ENCODE peak calls at places on chromosomes 11 and 22, in five cellular contexts. N is mammary epithelial cell, J is stomach, X is endothelial cell, L is foreskin fibroblast. Z is an unnamed sample.

GRCh38 chr11:88689548-88690240 is 352.2 kb upstream of the CTSC start:
- DNase-seq in N (no peak), J (peak), X (no peak), L (no peak), Z (no peak)

GRCh38 chr22:45302047-45302446 is 7.7 kb upstream of the FAM118A start:
- DNase-seq in N (peak), J (no peak), X (no peak), L (peak), Z (no peak)

GRCh38 chr11:10002221-10002620 is 291.8 kb downstream of the SBF2 start:
- DNase-seq in N (peak), J (no peak), X (no peak), L (no peak), Z (no peak)

GRCh38 chr22:27654536-27655445 is 146.8 kb downstream of the MN1 start:
- DNase-seq in N (no peak), J (peak), X (no peak), L (no peak), Z (peak)

GRCh38 chr11:72224587-72225410 is at the start of gene INPPL1:
- DNase-seq in N (peak), J (peak), X (peak), L (peak), Z (peak)

GRCh38 chr11:117818036-117818858 is 6.3 kb downstream of the FXYD2 start:
- DNase-seq in N (peak), J (no peak), X (no peak), L (no peak), Z (no peak)

GRCh38 chr22:41833369-41834004 is 582 bp downstream of the SREBF2 start:
- DNase-seq in N (peak), J (peak), X (peak), L (peak), Z (peak)

GRCh38 chr22:45180280-45180679 is 16.6 kb downstream of the NUP50 start:
- DNase-seq in N (no peak), J (no peak), X (no peak), L (no peak), Z (no peak)

GRCh38 chr11:8290122-8290810 is 26.6 kb upstream of the LMO1 start:
- DNase-seq in N (no peak), J (no peak), X (no peak), L (no peak), Z (no peak)

GRCh38 chr11:43735931-43736330 is 55.4 kb downstream of the HSD17B12 start:
- DNase-seq in N (peak), J (no peak), X (no peak), L (peak), Z (no peak)

GRCh38 chr11:114061053-114062049 is 1.8 kb downstream of the ZBTB16 start:
- DNase-seq in N (no peak), J (peak), X (peak), L (peak), Z (no peak)

GRCh38 chr11:73582636-73583035 is 15.3 kb downstream of the FAM168A start:
- DNase-seq in N (no peak), J (no peak), X (no peak), L (no peak), Z (no peak)

GRCh38 chr22:28607710-28608109 is 71.9 kb downstream of the TTC28 start:
- DNase-seq in N (no peak), J (no peak), X (no peak), L (no peak), Z (no peak)

GRCh38 chr11:68825603-68826002 is 16.1 kb downstream of the CPT1A start:
- DNase-seq in N (no peak), J (peak), X (no peak), L (no peak), Z (peak)

GRCh38 chr11:105244157-105244820 is 104.7 kb upstream of the CARD18 start:
- DNase-seq in N (peak), J (no peak), X (no peak), L (peak), Z (peak)

GRCh38 chr11:134341805-134342571 is 10.2 kb downstream of the GLB1L2 start:
- DNase-seq in N (no peak), J (no peak), X (no peak), L (no peak), Z (no peak)

GRCh38 chr11:75066061-75066460 is 30.6 kb downstream of the OR2AT4 start:
- DNase-seq in N (no peak), J (no peak), X (no peak), L (peak), Z (no peak)

GRCh38 chr11:128892866-128893565 is 1.9 kb downstream of the KCNJ5 start:
- DNase-seq in N (peak), J (no peak), X (no peak), L (no peak), Z (no peak)

GRCh38 chr11:73869234-73869949 is 7.3 kb downstream of the COA4 start:
- DNase-seq in N (no peak), J (no peak), X (no peak), L (peak), Z (no peak)

GRCh38 chr22:46612904-46613605 is 7.1 kb upstream of the GRAMD4 start:
- DNase-seq in N (no peak), J (no peak), X (no peak), L (peak), Z (no peak)

GRCh38 chr11:48207881-48208280 is 8.7 kb upstream of the OR4B1 start:
- DNase-seq in N (no peak), J (no peak), X (no peak), L (no peak), Z (no peak)

DNA sequence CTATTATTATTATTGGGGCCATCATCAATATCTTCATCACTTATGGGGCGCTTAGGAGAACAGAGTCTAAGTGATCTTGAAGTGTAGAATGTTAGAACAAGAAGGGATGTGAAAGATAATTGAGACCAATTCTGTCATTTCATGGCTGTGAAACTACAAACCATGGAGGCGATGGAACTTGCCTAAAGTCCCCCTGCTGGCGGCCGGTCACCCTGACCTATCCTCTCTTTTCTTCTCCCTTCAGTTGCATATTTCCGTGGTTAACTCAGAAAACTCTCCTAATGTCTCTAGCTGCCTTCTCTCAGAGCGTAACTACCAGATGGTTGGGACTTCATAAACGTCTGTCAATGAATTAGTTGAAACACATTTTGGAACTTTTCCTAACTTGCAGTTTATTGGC is 6.6 kb upstream of the OR4B1 start:
- DNase-seq in N (no peak), J (no peak), X (no peak), L (no peak), Z (peak)
- TF ChIP-seq CTCF in N (no peak), J (no peak), X (no peak), L (peak), Z (no peak)

GRCh38 chr11:62497132-62497915 is 49.3 kb downstream of the AHNAK start:
- DNase-seq in N (peak), J (peak), X (no peak), L (peak), Z (peak)
- TF ChIP-seq CTCF in N (peak), J (no peak), X (peak), L (peak), Z (peak)

DNA sequence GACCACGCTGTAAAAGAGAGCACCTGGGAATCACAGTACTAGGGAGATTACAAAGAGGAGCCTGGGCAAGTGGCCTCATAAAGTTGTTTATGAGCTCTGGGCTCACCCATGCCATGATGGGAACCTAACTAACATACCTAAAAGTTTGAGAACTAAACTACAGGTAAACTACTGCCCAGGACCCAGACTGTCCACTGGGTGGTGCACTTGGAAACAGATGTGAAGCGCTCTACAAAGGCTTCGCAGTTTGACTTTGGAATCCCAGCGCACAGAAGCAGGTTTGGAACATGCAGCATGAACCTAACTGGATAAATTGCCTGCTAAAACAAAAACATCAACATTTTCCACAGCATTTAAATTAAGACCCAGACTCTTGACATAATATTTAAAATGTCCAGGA is 418.6 kb downstream of the FAM181B start:
- DNase-seq in N (peak), J (no peak), X (peak), L (no peak), Z (no peak)
- TF ChIP-seq CTCF in N (peak), J (no peak), X (peak), L (no peak), Z (no peak)

DNA sequence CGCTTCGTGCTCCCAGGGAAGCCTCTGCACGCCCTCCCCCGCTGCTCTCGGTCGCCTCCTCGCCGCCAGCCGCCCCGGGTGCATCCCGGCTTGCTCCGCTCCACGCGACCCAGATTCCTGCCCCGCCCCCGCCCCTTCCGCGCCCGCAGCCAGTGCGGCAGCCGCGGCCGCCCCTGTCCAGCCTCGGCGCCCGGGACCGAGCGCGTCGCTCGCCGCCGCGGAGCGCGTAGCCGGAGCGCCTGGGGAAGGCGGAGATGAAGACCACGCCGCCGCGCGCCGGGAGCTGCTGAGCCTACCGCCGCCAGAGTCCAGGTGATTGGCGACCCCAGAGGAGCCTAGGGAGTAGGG is at the start of gene ELMOD1:
- DNase-seq in N (peak), J (no peak), X (peak), L (peak), Z (peak)
- TF ChIP-seq CTCF in N (peak), J (no peak), X (no peak), L (peak), Z (no peak)

GRCh38 chr11:62875698-62876483 is 4.8 kb upstream of the SLC3A2 start:
- DNase-seq in N (no peak), J (peak), X (no peak), L (no peak), Z (peak)
- TF ChIP-seq CTCF in N (no peak), J (no peak), X (no peak), L (no peak), Z (no peak)

Z was measured in Calu3.